ENCODE peak calls at places on chromosomes 6 and 20, in seven cellular contexts. A is HCT116, G is AG09309, N is A549, Y is suprapubic skin, L is WERI-Rb-1, P is kidney. M is an unnamed sample.
A peak's percentile ranks its signal among the peaks of the same experiment; 100 is the strongest.

GRCh38 chr6:53494076-53494475 is 50.8 kb downstream of the GCLC start:
- DNase-seq in A (no peak), G (no peak), N (no peak), Y (no peak), L (no peak), P (no peak), M (no peak)

GRCh38 chr6:14633453-14633852 is 515.9 kb downstream of the CD83 start:
- DNase-seq in A (no peak), G (no peak), N (no peak), Y (no peak), L (no peak), P (no peak), M (no peak)

GRCh38 chr20:64080013-64080812 is at the start of gene OPRL1:
- DNase-seq in A (no peak), G (no peak), N (no peak), Y (no peak), L (no peak), P (no peak), M (no peak)

GRCh38 chr6:159104163-159104885 is 59.5 kb upstream of the TAGAP start:
- DNase-seq in A (no peak), G (no peak), N (peak; percentile 76), Y (no peak), L (peak; percentile 65), P (peak; percentile 83), M (no peak)

GRCh38 chr6:169386431-169387057 is 132.9 kb upstream of the THBS2 start:
- DNase-seq in A (no peak), G (peak; percentile 72), N (no peak), Y (no peak), L (no peak), P (no peak), M (peak; percentile 54)

GRCh38 chr6:165118736-165119135 is 190.7 kb downstream of the C6orf118 start:
- DNase-seq in A (no peak), G (no peak), N (no peak), Y (no peak), L (no peak), P (no peak), M (no peak)

GRCh38 chr6:28269492-28269891 is 2.5 kb downstream of the ZSCAN26 start:
- DNase-seq in A (peak; percentile 64), G (peak; percentile 74), N (peak; percentile 16), Y (no peak), L (no peak), P (no peak), M (no peak)

GRCh38 chr6:57222684-57223077 is 574 bp upstream of the RAB23 start:
- DNase-seq in A (no peak), G (no peak), N (no peak), Y (no peak), L (no peak), P (no peak), M (no peak)

GRCh38 chr6:127347188-127347587 is 3.8 kb upstream of the ECHDC1 start:
- DNase-seq in A (no peak), G (peak; percentile 44), N (no peak), Y (no peak), L (no peak), P (no peak), M (no peak)

GRCh38 chr6:155958550-155958949 is 502.9 kb upstream of the NOX3 start:
- DNase-seq in A (no peak), G (no peak), N (no peak), Y (no peak), L (no peak), P (no peak), M (no peak)

GRCh38 chr6:151762817-151763216 is 44.7 kb upstream of the ESR1 start:
- DNase-seq in A (no peak), G (no peak), N (no peak), Y (no peak), L (no peak), P (no peak), M (no peak)

GRCh38 chr20:32934580-32934979 is 69.7 kb downstream of the SUN5 start:
- DNase-seq in A (no peak), G (no peak), N (no peak), Y (no peak), L (no peak), P (no peak), M (no peak)

GRCh38 chr6:142764306-142764705 is 180.7 kb downstream of the HIVEP2 start:
- DNase-seq in A (no peak), G (no peak), N (no peak), Y (no peak), L (no peak), P (no peak), M (no peak)

GRCh38 chr20:14882846-14883245 is 545.4 kb upstream of the FLRT3 start:
- DNase-seq in A (no peak), G (no peak), N (no peak), Y (no peak), L (no peak), P (no peak), M (no peak)

GRCh38 chr6:31466466-31466865 is 31.5 kb upstream of the MICB start:
- DNase-seq in A (no peak), G (no peak), N (no peak), Y (no peak), L (no peak), P (no peak), M (no peak)

GRCh38 chr6:31462964-31463940 is 34.7 kb upstream of the MICB start:
- DNase-seq in A (peak; percentile 93), G (no peak), N (peak; percentile 76), Y (peak; percentile 89), L (peak; percentile 70), P (peak; percentile 93), M (no peak)

GRCh38 chr6:31465185-31465536 is 32.8 kb upstream of the MICB start:
- DNase-seq in A (no peak), G (no peak), N (no peak), Y (no peak), L (no peak), P (no peak), M (no peak)

GRCh38 chr6:31465718-31466117 is 32.2 kb upstream of the MICB start:
- DNase-seq in A (no peak), G (no peak), N (no peak), Y (no peak), L (no peak), P (no peak), M (no peak)

GRCh38 chr6:31464252-31465184 is 33.4 kb upstream of the MICB start:
- DNase-seq in A (no peak), G (no peak), N (no peak), Y (no peak), L (no peak), P (no peak), M (no peak)
- H3K4me3 ChIP-seq in A (no peak overlapping the region), G (no peak overlapping the region), N (no peak overlapping the region), Y (peak overlapping the region; percentile 60), L (no peak overlapping the region), P (peak overlapping the region; percentile 70), M (no peak overlapping the region)

GRCh38 chr6:148508401-148509151 is 165.9 kb downstream of the SASH1 start:
- DNase-seq in A (no peak), G (no peak), N (no peak), Y (no peak), L (no peak), P (no peak), M (no peak)
- TF ChIP-seq CTCF in A (no peak), G (no peak), N (no peak), Y (peak; percentile 12), L (no peak), P (no peak), M (no peak)

DNA sequence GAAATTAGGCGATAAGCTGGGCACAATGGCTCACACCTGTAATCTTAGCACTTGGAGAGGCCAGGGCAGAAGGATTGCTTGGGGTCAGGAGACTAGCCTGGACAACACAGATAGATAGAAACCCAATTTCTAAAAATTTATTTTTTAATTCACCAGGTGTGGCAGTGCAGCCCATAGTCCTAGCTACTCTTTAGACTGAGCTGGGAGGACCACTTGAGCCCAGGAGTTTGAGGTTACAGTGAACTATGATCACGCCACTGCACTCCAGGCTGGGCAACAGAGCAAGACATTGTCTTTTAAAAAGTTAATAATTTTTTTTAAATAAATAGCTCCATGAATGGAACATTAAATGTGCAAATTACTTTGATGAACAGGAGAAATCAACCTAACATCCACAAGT is 8.2 kb downstream of the ZNF318 start:
- DNase-seq in A (no peak), G (no peak), N (no peak), Y (no peak), L (no peak), P (no peak), M (no peak)
- H3K4me3 ChIP-seq in A (no peak overlapping the region), G (no peak overlapping the region), N (no peak overlapping the region), Y (no peak overlapping the region), L (no peak overlapping the region), P (no peak overlapping the region), M (no peak overlapping the region)

GRCh38 chr20:7094438-7094997 is 327.0 kb downstream of the BMP2 start:
- DNase-seq in A (peak; percentile 4), G (no peak), N (peak; percentile 5), Y (no peak), L (peak; percentile 32), P (no peak), M (peak; percentile 10)
- TF ChIP-seq CTCF in A (peak; percentile 72), G (peak; percentile 46), N (peak; percentile 30), Y (no peak), L (peak; percentile 72), P (peak; percentile 48), M (peak; percentile 74)

GRCh38 chr20:3171391-3172125 is 1.8 kb downstream of the LZTS3 start:
- DNase-seq in A (no peak), G (no peak), N (no peak), Y (no peak), L (no peak), P (no peak), M (no peak)

GRCh38 chr20:3173582-3174441 is 463 bp upstream of the LZTS3 start:
- DNase-seq in A (peak; percentile 38), G (no peak), N (peak; percentile 92), Y (peak; percentile 93), L (peak; percentile 91), P (peak; percentile 95), M (no peak)

GRCh38 chr20:3174442-3175263 is 1.3 kb upstream of the LZTS3 start:
- DNase-seq in A (peak; percentile 26), G (no peak), N (no peak), Y (no peak), L (peak; percentile 58), P (no peak), M (no peak)

GRCh38 chr20:3172933-3173581 is at the start of gene LZTS3:
- DNase-seq in A (no peak), G (no peak), N (peak; percentile 84), Y (peak; percentile 90), L (peak; percentile 77), P (peak; percentile 91), M (no peak)

GRCh38 chr20:3172126-3172932 is 1.0 kb downstream of the LZTS3 start:
- DNase-seq in A (no peak), G (no peak), N (no peak), Y (no peak), L (no peak), P (no peak), M (no peak)
- H3K4me3 ChIP-seq in A (peak overlapping the region; percentile 76), G (peak overlapping the region; percentile 65), N (peak overlapping the region; percentile 91), Y (peak overlapping the region; percentile 90), L (peak overlapping the region; percentile 87), P (peak overlapping the region; percentile 74), M (peak overlapping the region; percentile 56)

GRCh38 chr6:122838060-122838780 is 49.2 kb downstream of the SMPDL3A start:
- DNase-seq in A (no peak), G (no peak), N (peak; percentile 10), Y (no peak), L (no peak), P (no peak), M (no peak)
- TF ChIP-seq CTCF in A (peak; percentile 54), G (peak; percentile 47), N (peak; percentile 50), Y (no peak), L (peak; percentile 26), P (peak; percentile 24), M (no peak)